ENCODE peak calls at places on chromosomes 1 and 21, in six cellular contexts. T, V, H, J, K and F are unnamed samples. For H3K27me3, the result is how much of the 10 kb centered on the place peaks cover.

GRCh38 chr1:206579747-206580437 is 32.4 kb downstream of the EIF2D start:
- DNase-seq in V (peak), J (no peak), T (peak), H (no peak), K (peak), F (no peak)

GRCh38 chr1:153538315-153538821 is 2.4 kb downstream of the S100A5 start:
- DNase-seq in H (no peak), K (no peak), V (peak), J (no peak), T (no peak), F (no peak)

GRCh38 chr1:56516539-56517252 is 62.7 kb downstream of the PLPP3 start:
- DNase-seq in T (no peak), V (peak), K (no peak), J (peak), H (peak), F (no peak)

GRCh38 chr1:66271904-66272254 is 262.1 kb upstream of the SGIP1 start:
- DNase-seq in J (no peak), T (no peak), H (no peak), V (peak), K (peak), F (peak)

GRCh38 chr1:200048244-200048643 is 20.7 kb downstream of the NR5A2 start:
- DNase-seq in J (no peak), K (no peak), H (no peak), T (no peak), V (no peak), F (no peak)

GRCh38 chr21:33481314-33481943 is 1.7 kb upstream of the TMEM50B start:
- DNase-seq in J (no peak), T (no peak), K (no peak), H (no peak), V (no peak), F (no peak)

GRCh38 chr1:9317591-9318331 is 25.1 kb downstream of the SPSB1 start:
- DNase-seq in J (no peak), H (peak), K (peak), V (peak), T (no peak), F (no peak)

GRCh38 chr1:170214117-170214979 is 68.6 kb downstream of the NTMT2 start:
- DNase-seq in V (peak), J (no peak), H (no peak), K (no peak), T (no peak), F (no peak)

GRCh38 chr1:204494281-204495077 is at the start of gene PIK3C2B:
- DNase-seq in K (peak), J (peak), V (peak), T (peak), H (peak), F (peak)

GRCh38 chr1:2248854-2249558 is 20.9 kb downstream of the SKI start:
- DNase-seq in K (no peak), T (no peak), J (no peak), H (no peak), V (no peak), F (no peak)

GRCh38 chr1:1420654-1421134 is 382 bp downstream of the ANKRD65 start:
- DNase-seq in H (no peak), T (no peak), K (no peak), V (no peak), J (no peak), F (no peak)

GRCh38 chr1:178639326-178639725 is 85.7 kb upstream of the RALGPS2 start:
- DNase-seq in T (no peak), V (no peak), J (no peak), K (no peak), H (no peak), F (no peak)

GRCh38 chr1:74467786-74468377 is 44.5 kb downstream of the LRRC53 start:
- DNase-seq in T (no peak), H (no peak), K (no peak), J (no peak), V (peak), F (no peak)

GRCh38 chr1:2300851-2301606 is 72.9 kb downstream of the SKI start:
- DNase-seq in H (peak), K (peak), T (peak), V (peak), J (no peak), F (no peak)

GRCh38 chr1:175422122-175422521 is 229.5 kb upstream of the KIAA0040 start:
- DNase-seq in K (no peak), J (no peak), T (no peak), V (no peak), H (no peak), F (no peak)

GRCh38 chr1:165073402-165074007 is 283.0 kb downstream of the LMX1A start:
- DNase-seq in T (no peak), K (no peak), V (peak), J (peak), H (peak), F (peak)

GRCh38 chr1:3915551-3916121 is 15.6 kb upstream of the C1orf174 start:
- DNase-seq in J (no peak), V (no peak), T (no peak), H (no peak), K (no peak), F (no peak)
- H3K27me3 ChIP-seq in J (under half), V (under half), T (under half), H (under half), K (half or more), F (under half)

GRCh38 chr1:62891961-62892562 is 108.1 kb downstream of the ATG4C start:
- DNase-seq in T (no peak), H (no peak), J (no peak), K (no peak), V (no peak), F (no peak)

GRCh38 chr1:62882161-62882560 is 98.2 kb downstream of the ATG4C start:
- DNase-seq in T (no peak), K (no peak), J (no peak), V (no peak), H (no peak), F (no peak)

GRCh38 chr1:62882705-62883104 is 98.8 kb downstream of the ATG4C start:
- DNase-seq in H (no peak), K (no peak), T (no peak), V (no peak), J (no peak), F (no peak)

GRCh38 chr1:62884156-62884740 is 100.3 kb downstream of the ATG4C start:
- DNase-seq in H (no peak), J (no peak), T (no peak), V (no peak), K (no peak), F (no peak)

GRCh38 chr1:62887799-62888507 is 104.0 kb downstream of the ATG4C start:
- DNase-seq in T (no peak), V (no peak), J (no peak), K (no peak), H (no peak), F (no peak)
- H3K27me3 ChIP-seq in T (under half), V (under half), J (under half), K (under half), H (under half), F (under half)

DNA sequence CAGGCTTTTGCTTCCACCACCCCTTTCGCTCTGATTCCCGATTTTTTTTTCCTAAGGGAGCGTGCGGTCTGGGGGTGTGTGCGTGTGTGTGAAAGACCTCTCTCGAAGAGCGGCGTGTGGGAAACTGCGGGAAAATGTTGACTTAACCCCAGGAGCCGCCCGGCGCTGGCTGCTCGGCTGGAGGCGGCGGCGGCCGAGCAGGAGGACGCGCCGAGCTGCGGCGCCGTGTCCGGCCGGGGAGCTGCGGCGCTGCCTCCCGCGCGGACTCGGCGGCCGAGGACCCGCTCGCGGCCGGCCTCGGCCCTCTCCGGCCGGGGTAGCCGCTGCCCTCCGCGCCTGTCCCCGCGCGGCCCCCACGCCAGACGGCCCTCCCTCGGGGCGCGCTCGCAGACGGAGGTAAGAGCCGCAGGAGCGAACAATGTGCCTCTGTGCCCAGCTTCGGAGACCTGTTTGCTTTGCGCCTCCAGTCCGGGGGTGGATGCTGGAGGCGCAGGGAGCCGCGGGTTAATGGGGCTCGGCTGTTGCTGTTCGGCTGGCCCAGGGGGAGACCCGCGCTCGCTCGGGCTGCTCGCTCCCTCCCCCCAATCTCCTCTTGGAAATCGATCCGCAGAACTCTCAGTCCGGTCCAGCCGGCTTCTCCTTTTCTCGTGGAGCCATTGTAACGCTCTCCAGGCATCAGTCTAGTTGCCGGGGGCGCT is 1.2 kb downstream of the ADGRL2 start:
- DNase-seq in H (peak), V (peak), K (peak), J (no peak), T (no peak), F (no peak)
- H3K27me3 ChIP-seq in H (under half), V (under half), K (under half), J (under half), T (under half), F (under half)

DNA sequence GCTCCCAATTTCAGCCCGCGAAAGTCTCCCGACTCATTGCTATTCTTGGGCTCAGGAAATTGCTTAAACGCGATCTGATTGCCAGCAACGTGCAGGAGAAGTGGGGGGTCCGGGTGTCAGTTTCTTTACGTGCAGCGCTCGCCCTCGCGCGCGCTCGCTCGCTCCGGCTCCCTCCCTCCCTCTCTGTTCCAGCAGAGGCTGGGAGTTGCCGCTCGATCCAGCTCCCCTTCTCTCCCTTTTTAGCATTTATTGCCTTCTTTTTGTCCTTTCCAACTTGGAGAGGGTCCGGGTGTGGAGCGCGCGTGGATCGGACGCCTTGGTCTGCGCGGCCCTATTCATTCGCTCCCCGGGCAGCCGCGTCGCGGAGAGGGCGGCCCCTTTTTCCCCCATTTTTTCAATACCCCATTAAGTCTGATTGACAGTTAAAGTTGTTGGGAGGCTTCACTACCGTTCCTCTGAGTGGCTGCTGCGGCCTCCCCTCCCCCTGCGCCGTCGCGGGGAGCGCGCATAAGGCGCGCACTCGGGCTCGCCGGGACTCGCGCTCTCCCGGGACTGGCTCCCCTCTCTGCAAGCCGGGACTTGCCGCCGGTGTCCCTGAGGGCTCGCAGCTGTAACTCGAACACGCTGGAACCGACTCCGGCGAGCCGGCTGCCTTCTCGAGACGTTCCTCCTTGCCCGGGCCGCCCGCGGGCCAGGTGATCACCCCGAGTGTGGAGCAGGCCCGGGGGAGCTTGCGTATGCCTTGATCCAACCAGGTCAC is at the start of gene DHRS3:
- DNase-seq in J (peak), V (peak), K (peak), H (peak), T (peak), F (no peak)
- H3K27me3 ChIP-seq in J (under half), V (under half), K (under half), H (under half), T (under half), F (under half)

GRCh38 chr21:44375686-44376320 is 22.4 kb downstream of the TRPM2 start:
- DNase-seq in J (no peak), K (no peak), H (no peak), V (no peak), T (no peak), F (no peak)
- H3K27me3 ChIP-seq in J (under half), K (half or more), H (under half), V (under half), T (under half), F (under half)

GRCh38 chr1:118983558-118984021 is 4.6 kb downstream of the TBX15 start:
- DNase-seq in H (no peak), V (no peak), K (no peak), J (no peak), T (no peak), F (no peak)
- H3K27me3 ChIP-seq in H (half or more), V (half or more), K (half or more), J (under half), T (under half), F (half or more)